ENCODE peak calls at places on chromosomes 11 and 22, in ten cellular contexts. Z is dermis blood vessel endothelial cell; M is MM.1S; T is EH; L is AG08395; V is GM19239; F is NCI-H774; P is NAMALWA; Q is activated CD4-positive, alpha-beta T cell treated with anti-CD3 and anti-CD28 coated beads for 48 hours; U is KG1. E is an unnamed sample.
A peak's percentile ranks its signal among the peaks of the same experiment; 100 is the strongest.

GRCh38 chr11:8812438-8812837 is 98.6 kb upstream of the AKIP1 start:
- DNase-seq in Z (no peak), M (no peak), T (peak; percentile 43), L (no peak), V (no peak), F (no peak), P (no peak), Q (no peak), U (no peak), E (no peak)

GRCh38 chr22:42970029-42970428 is 44.9 kb downstream of the PACSIN2 start:
- DNase-seq in Z (no peak), M (no peak), T (no peak), L (no peak), V (no peak), F (no peak), P (no peak), Q (peak; percentile 13), U (no peak), E (no peak)

GRCh38 chr11:9613118-9613829 is 39.8 kb downstream of the WEE1 start:
- DNase-seq in Z (peak; percentile 99), M (peak; percentile 87), T (peak; percentile 99), L (peak; percentile 96), V (peak; percentile 60), F (peak; percentile 89), P (peak; percentile 93), Q (peak; percentile 93), U (peak; percentile 82), E (peak; percentile 93)

GRCh38 chr22:29030618-29031235 is 30.9 kb downstream of the C22orf31 start:
- DNase-seq in Z (peak; percentile 94), M (no peak), T (peak; percentile 69), L (peak; percentile 83), V (no peak), F (no peak), P (no peak), Q (no peak), U (no peak), E (no peak)

GRCh38 chr11:64888761-64889511 is 10.5 kb upstream of the EHD1 start:
- DNase-seq in Z (no peak), M (no peak), T (no peak), L (no peak), V (no peak), F (no peak), P (no peak), Q (no peak), U (no peak), E (no peak)

GRCh38 chr11:21948876-21949275 is 244.0 kb upstream of the ANO5 start:
- DNase-seq in Z (no peak), M (no peak), T (no peak), L (no peak), V (no peak), F (no peak), P (no peak), Q (no peak), U (no peak), E (no peak)

GRCh38 chr11:117828641-117829368 is 4.3 kb upstream of the FXYD2 start:
- DNase-seq in Z (peak; percentile 46), M (no peak), T (peak; percentile 32), L (peak; percentile 61), V (no peak), F (no peak), P (peak; percentile 55), Q (peak; percentile 87), U (no peak), E (peak; percentile 52)

GRCh38 chr11:7251836-7252682 is at the start of gene SYT9:
- DNase-seq in Z (peak; percentile 35), M (peak; percentile 63), T (peak; percentile 36), L (peak; percentile 51), V (peak; percentile 9), F (peak; percentile 54), P (no peak), Q (peak; percentile 50), U (no peak), E (peak; percentile 29)

GRCh38 chr11:12316432-12316831 is 60.9 kb upstream of the PARVA start:
- DNase-seq in Z (no peak), M (no peak), T (no peak), L (no peak), V (no peak), F (no peak), P (no peak), Q (no peak), U (no peak), E (no peak)

GRCh38 chr22:25853501-25853900 is 111.5 kb downstream of the MYO18B start:
- DNase-seq in Z (no peak), M (no peak), T (no peak), L (peak; percentile 43), V (no peak), F (no peak), P (no peak), Q (no peak), U (no peak), E (peak; percentile 35)

GRCh38 chr11:74842967-74843366 is 94.3 kb downstream of the RNF169 start:
- DNase-seq in Z (no peak), M (no peak), T (no peak), L (no peak), V (no peak), F (no peak), P (no peak), Q (no peak), U (no peak), E (no peak)

GRCh38 chr11:65781152-65781961 is 581 bp upstream of the AP5B1 start:
- DNase-seq in Z (peak; percentile 41), M (no peak), T (no peak), L (no peak), V (no peak), F (no peak), P (no peak), Q (no peak), U (peak; percentile 58), E (no peak)